ENCODE peak calls at places on chromosomes 5 and 9, in seven cellular contexts. I is GM23338, J is GOT3, Z is NCI-H1417, P is Panc1, K is AG09319, O is progenitor cell of endocrine pancreas. Y is an unnamed sample.

GRCh38 chr9:76624381-76625048 is 139.7 kb upstream of the PCA3 start:
- DNase-seq in I (no peak), J (no peak), Z (no peak), P (no peak), K (no peak), O (no peak), Y (no peak)

GRCh38 chr9:107807183-107807582 is 317.6 kb upstream of the KLF4 start:
- DNase-seq in I (no peak), J (no peak), Z (no peak), P (no peak), K (no peak), O (no peak), Y (no peak)

GRCh38 chr5:33685873-33686550 is 205.8 kb downstream of the ADAMTS12 start:
- DNase-seq in I (peak), J (no peak), Z (no peak), P (no peak), K (no peak), O (no peak), Y (no peak)

GRCh38 chr5:36492998-36493655 is 113.3 kb upstream of the SLC1A3 start:
- DNase-seq in I (no peak), J (no peak), Z (no peak), P (no peak), K (no peak), O (no peak), Y (no peak)

GRCh38 chr9:17962747-17963146 is 383.9 kb downstream of the SH3GL2 start:
- DNase-seq in I (no peak), J (no peak), Z (no peak), P (no peak), K (no peak), O (no peak), Y (no peak)

GRCh38 chr9:27276182-27277030 is 20.5 kb downstream of the EQTN start:
- DNase-seq in I (peak), J (no peak), Z (peak), P (peak), K (peak), O (no peak), Y (no peak)

GRCh38 chr9:97440160-97440559 is 28.3 kb downstream of the TDRD7 start:
- DNase-seq in I (peak), J (no peak), Z (peak), P (no peak), K (no peak), O (no peak), Y (no peak)

GRCh38 chr9:125284855-125285254 is 23.2 kb downstream of the GAPVD1 start:
- DNase-seq in I (no peak), J (no peak), Z (no peak), P (no peak), K (no peak), O (no peak), Y (no peak)

GRCh38 chr9:127580879-127581278 is 31.2 kb upstream of the STXBP1 start:
- DNase-seq in I (no peak), J (no peak), Z (no peak), P (no peak), K (no peak), O (no peak), Y (no peak)

GRCh38 chr9:34125681-34126206 is 754 bp downstream of the DCAF12 start:
- DNase-seq in I (peak), J (no peak), Z (peak), P (no peak), K (no peak), O (no peak), Y (no peak)

GRCh38 chr5:51960617-51961115 is 577.4 kb downstream of the ISL1 start:
- DNase-seq in I (no peak), J (no peak), Z (peak), P (peak), K (no peak), O (no peak), Y (peak)

GRCh38 chr9:14961372-14962068 is 51.3 kb upstream of the FREM1 start:
- DNase-seq in I (peak), J (no peak), Z (no peak), P (no peak), K (no peak), O (no peak), Y (no peak)

GRCh38 chr9:134879664-134880483 is 736 bp upstream of the FCN2 start:
- DNase-seq in I (no peak), J (no peak), Z (no peak), P (no peak), K (no peak), O (no peak), Y (no peak)

Y was measured in BJ.